ENCODE peak calls at places on chromosome 11, in seven cellular contexts. Q, L, F, C, T, Z and X are unnamed samples.

GRCh38 chr11:20397281-20397680 is 9.8 kb downstream of the PRMT3 start:
- DNase-seq in F (no peak), L (peak), T (peak), C (peak), Z (no peak), Q (no peak), X (no peak)

GRCh38 chr11:2214527-2215229 is 43.1 kb upstream of the TH start:
- DNase-seq in Z (peak), T (no peak), C (no peak), F (no peak), Q (no peak), L (no peak), X (peak)

GRCh38 chr11:132448334-132448995 is 1078.0 kb downstream of the NTM start:
- DNase-seq in L (no peak), F (no peak), C (peak), Z (no peak), T (no peak), Q (no peak), X (no peak)

GRCh38 chr11:12454782-12455181 is 77.4 kb downstream of the PARVA start:
- DNase-seq in F (no peak), L (no peak), C (no peak), Z (peak), Q (no peak), T (peak), X (no peak)

GRCh38 chr11:86719781-86720463 is 47.5 kb upstream of the ME3 start:
- DNase-seq in C (peak), T (peak), Q (no peak), L (no peak), Z (no peak), F (no peak), X (no peak)

GRCh38 chr11:2792376-2793250 is 92.8 kb upstream of the KCNQ1OT1 start:
- DNase-seq in Z (peak), Q (peak), F (peak), T (peak), C (no peak), L (no peak), X (peak)

GRCh38 chr11:125348141-125348651 is 147.9 kb downstream of the FEZ1 start:
- DNase-seq in C (no peak), L (no peak), Q (no peak), F (no peak), Z (no peak), T (no peak), X (no peak)

GRCh38 chr11:76270387-76270786 is 64.1 kb upstream of the WNT11 start:
- DNase-seq in T (no peak), C (no peak), L (no peak), Q (no peak), Z (no peak), F (no peak), X (no peak)

GRCh38 chr11:1753426-1754305 is 3.3 kb upstream of the IFITM10 start:
- DNase-seq in Z (no peak), F (no peak), L (no peak), Q (no peak), T (no peak), C (no peak), X (no peak)

GRCh38 chr11:110172666-110173065 is 79.5 kb downstream of the ZC3H12C start:
- DNase-seq in T (no peak), Q (no peak), F (no peak), C (no peak), L (no peak), Z (no peak), X (no peak)

GRCh38 chr11:61828629-61829407 is 718 bp downstream of the FADS2 start:
- DNase-seq in T (peak), Q (no peak), L (no peak), C (no peak), Z (peak), F (peak), X (peak)

GRCh38 chr11:32118025-32118974 is 27.4 kb downstream of the RCN1 start:
- DNase-seq in L (no peak), T (peak), Q (no peak), Z (no peak), F (no peak), C (peak), X (no peak)

GRCh38 chr11:46382644-46383403 is 1.4 kb downstream of the MDK start:
- DNase-seq in L (no peak), Q (no peak), Z (no peak), T (peak), C (no peak), F (no peak), X (no peak)

GRCh38 chr11:6397156-6397555 is 6.9 kb downstream of the SMPD1 start:
- DNase-seq in L (no peak), T (no peak), Q (no peak), C (no peak), F (no peak), Z (no peak), X (no peak)

GRCh38 chr11:48064306-48064705 is 83.9 kb downstream of the PTPRJ start:
- DNase-seq in Q (no peak), T (no peak), L (no peak), Z (no peak), F (no peak), C (peak), X (no peak)

GRCh38 chr11:100777736-100778135 is 90.6 kb downstream of the ARHGAP42 start:
- DNase-seq in Z (no peak), F (no peak), L (no peak), C (no peak), T (peak), Q (no peak), X (no peak)

GRCh38 chr11:45285931-45286632 is at the start of gene SYT13:
- DNase-seq in F (peak), T (no peak), L (no peak), Z (no peak), C (no peak), Q (no peak), X (no peak)

GRCh38 chr11:6320411-6321207 is at the start of gene CAVIN3:
- DNase-seq in C (peak), Q (peak), T (peak), L (no peak), F (peak), Z (peak), X (peak)

GRCh38 chr11:92627615-92628201 is 341.7 kb upstream of the MTNR1B start:
- DNase-seq in T (peak), C (peak), L (no peak), Q (no peak), Z (no peak), F (no peak), X (no peak)

GRCh38 chr11:102390667-102391449 is 43.8 kb downstream of the BIRC2 start:
- DNase-seq in F (peak), Q (peak), C (peak), T (peak), L (peak), Z (peak), X (no peak)

GRCh38 chr11:130464289-130464812 is 15.9 kb downstream of the ADAMTS15 start:
- DNase-seq in Q (no peak), C (no peak), L (no peak), Z (no peak), F (no peak), T (no peak), X (no peak)

GRCh38 chr11:83454674-83455073 is 168.5 kb upstream of the CCDC90B start:
- DNase-seq in F (no peak), Q (no peak), L (no peak), Z (no peak), C (no peak), T (no peak), X (no peak)

GRCh38 chr11:126723665-126724045 is 276.9 kb downstream of the KIRREL3 start:
- DNase-seq in C (no peak), F (no peak), T (no peak), Q (no peak), Z (no peak), L (no peak), X (no peak)

GRCh38 chr11:132072044-132072879 is 701.8 kb downstream of the NTM start:
- DNase-seq in Z (no peak), C (peak), F (no peak), L (no peak), T (peak), Q (no peak), X (no peak)

GRCh38 chr11:15745266-15745665 is 611.1 kb downstream of the SOX6 start:
- DNase-seq in Q (no peak), F (no peak), C (peak), T (peak), L (no peak), Z (no peak), X (no peak)

GRCh38 chr11:21465920-21466319 is 727.0 kb upstream of the ANO5 start:
- DNase-seq in F (no peak), Z (no peak), T (no peak), C (no peak), Q (no peak), L (no peak), X (no peak)

GRCh38 chr11:97332271-97332670 is 942.5 kb downstream of the JRKL start:
- DNase-seq in Q (no peak), L (no peak), F (no peak), Z (no peak), C (no peak), T (no peak), X (no peak)

GRCh38 chr11:27757953-27758352 is 57.7 kb upstream of the BDNF start:
- DNase-seq in T (peak), L (no peak), F (no peak), C (peak), Q (no peak), Z (no peak), X (no peak)

GRCh38 chr11:9852465-9852864 is 188.6 kb downstream of the SWAP70 start:
- DNase-seq in Z (no peak), F (no peak), Q (no peak), T (no peak), C (peak), L (no peak), X (no peak)

GRCh38 chr11:124086447-124086846 is 28.8 kb upstream of the VWA5A start:
- DNase-seq in Q (no peak), Z (no peak), L (no peak), T (no peak), F (no peak), C (no peak), X (no peak)

GRCh38 chr11:61635787-61636186 is 44.4 kb upstream of the DAGLA start:
- DNase-seq in Z (no peak), Q (no peak), T (no peak), C (no peak), L (no peak), F (no peak), X (no peak)

GRCh38 chr11:125263268-125263790 is 98.8 kb downstream of the PKNOX2 start:
- DNase-seq in Z (peak), C (peak), Q (peak), T (no peak), L (no peak), F (peak), X (peak)

GRCh38 chr11:61472868-61473267 is 35.7 kb upstream of the LRRC10B start:
- DNase-seq in Z (peak), Q (peak), F (no peak), L (no peak), C (no peak), T (no peak), X (no peak)

GRCh38 chr11:110472858-110473257 is 43.1 kb downstream of the FDX1 start:
- DNase-seq in Z (no peak), F (no peak), Q (no peak), C (peak), T (peak), L (no peak), X (no peak)

GRCh38 chr11:58525037-58525614 is 17.2 kb upstream of the OR5B21 start:
- DNase-seq in F (no peak), Z (no peak), C (no peak), T (no peak), L (peak), Q (no peak), X (no peak)
- H3K27ac ChIP-seq in F (peak), Z (no peak), C (no peak), T (no peak), L (peak), Q (no peak), X (no peak)

GRCh38 chr11:111851636-111852035 is 19.7 kb downstream of the ALG9 start:
- DNase-seq in Q (no peak), C (no peak), L (peak), T (peak), Z (no peak), F (no peak), X (no peak)
- TF ChIP-seq CTCF in Q (no peak), C (peak), L (peak), T (peak), Z (no peak), F (no peak), X (no peak)

GRCh38 chr11:64084146-64084961 is 48.6 kb downstream of the FLRT1 start:
- DNase-seq in T (no peak), Q (no peak), Z (no peak), F (no peak), L (no peak), C (no peak), X (no peak)

GRCh38 chr11:64085915-64086262 is 50.2 kb downstream of the FLRT1 start:
- DNase-seq in C (no peak), Q (no peak), F (no peak), Z (no peak), T (no peak), L (no peak), X (no peak)

GRCh38 chr11:64081663-64082442 is 46.1 kb downstream of the FLRT1 start:
- DNase-seq in L (no peak), T (no peak), Z (no peak), Q (no peak), F (no peak), C (no peak), X (no peak)

GRCh38 chr11:64084962-64085710 is 49.4 kb downstream of the FLRT1 start:
- DNase-seq in C (no peak), Q (no peak), L (no peak), Z (no peak), F (no peak), T (no peak), X (no peak)

DNA sequence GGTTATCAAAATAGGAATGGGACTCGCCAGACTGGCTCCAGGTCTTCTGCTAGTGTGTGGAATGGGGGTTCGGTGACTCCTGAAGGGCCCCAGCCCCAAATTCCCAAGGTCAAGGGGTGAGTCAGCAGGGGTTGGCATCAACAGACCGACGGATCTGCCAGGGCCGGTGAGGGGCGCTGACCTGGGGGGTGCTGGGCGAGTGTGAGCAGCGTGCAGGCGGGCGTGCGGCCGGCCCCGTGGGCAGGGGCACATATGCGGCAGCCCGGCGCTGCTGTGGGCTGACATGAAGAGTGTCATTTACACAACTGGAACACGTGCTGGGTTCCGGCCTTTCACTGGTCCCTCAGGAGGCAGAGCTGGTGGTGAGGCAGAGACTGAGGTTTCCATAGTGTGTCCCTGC is 48.0 kb downstream of the FLRT1 start:
- DNase-seq in Q (no peak), T (no peak), L (no peak), Z (no peak), F (no peak), C (no peak), X (no peak)
- H3K27ac ChIP-seq in Q (peak), T (no peak), L (no peak), Z (no peak), F (no peak), C (no peak), X (peak)

GRCh38 chr11:120306519-120307242 is 18.4 kb upstream of the TLCD5 start:
- DNase-seq in Q (no peak), L (no peak), F (peak), T (peak), Z (no peak), C (peak), X (no peak)
- TF ChIP-seq CTCF in Q (no peak), L (peak), F (no peak), T (peak), Z (no peak), C (peak), X (no peak)

GRCh38 chr11:79237676-79238075 is 203.2 kb downstream of the TENM4 start:
- DNase-seq in Z (peak), T (no peak), L (no peak), F (no peak), Q (no peak), C (peak), X (no peak)
- H3K27ac ChIP-seq in Z (peak), T (no peak), L (no peak), F (peak), Q (peak), C (peak), X (peak)